ENCODE peak calls at places on chromosome 9, in six cellular contexts. C, K, T, N, D and H are unnamed samples.

GRCh38 chr9:12748016-12748415 is 26.8 kb upstream of the LURAP1L start:
- DNase-seq in D (peak), C (peak), N (no peak), K (no peak), T (no peak), H (no peak)

GRCh38 chr9:79145442-79145841 is 426.3 kb upstream of the TLE4 start:
- DNase-seq in D (no peak), C (no peak), K (no peak), T (no peak), N (no peak), H (no peak)

GRCh38 chr9:115733736-115734135 is 419.9 kb upstream of the PAPPA start:
- DNase-seq in D (peak), K (no peak), N (no peak), C (no peak), T (no peak), H (no peak)

GRCh38 chr9:116155700-116156045 is 2.1 kb downstream of the PAPPA start:
- DNase-seq in D (peak), N (peak), K (no peak), T (no peak), C (no peak), H (no peak)

GRCh38 chr9:108684288-108685025 is 171.3 kb downstream of the ACTL7B start:
- DNase-seq in D (no peak), C (no peak), K (no peak), T (no peak), N (no peak), H (no peak)

GRCh38 chr9:79023134-79023577 is 548.6 kb upstream of the TLE4 start:
- DNase-seq in T (no peak), N (peak), K (no peak), D (peak), C (peak), H (no peak)

GRCh38 chr9:96150324-96151023 is 151.5 kb downstream of the HSD17B3 start:
- DNase-seq in D (no peak), K (no peak), N (no peak), C (no peak), T (no peak), H (no peak)

GRCh38 chr9:95229230-95229933 is 88.1 kb downstream of the FANCC start:
- DNase-seq in T (no peak), K (no peak), C (no peak), D (no peak), N (peak), H (no peak)

GRCh38 chr9:90018688-90019087 is 413.9 kb downstream of the GADD45G start:
- DNase-seq in D (no peak), T (no peak), C (no peak), N (no peak), K (no peak), H (no peak)

GRCh38 chr9:17422994-17423680 is 155.7 kb upstream of the SH3GL2 start:
- DNase-seq in D (peak), C (no peak), K (no peak), N (no peak), T (peak), H (no peak)

GRCh38 chr9:86135374-86135773 is 36.0 kb upstream of the GOLM1 start:
- DNase-seq in T (no peak), N (no peak), D (no peak), C (no peak), K (no peak), H (no peak)

GRCh38 chr9:3367185-3367584 is 158.6 kb downstream of the RFX3 start:
- DNase-seq in D (no peak), N (no peak), K (no peak), C (no peak), T (no peak), H (no peak)

GRCh38 chr9:122392714-122393113 is 21.9 kb downstream of the PTGS1 start:
- DNase-seq in K (no peak), T (no peak), C (no peak), N (no peak), D (no peak), H (no peak)

GRCh38 chr9:107488400-107489143 is 997 bp downstream of the KLF4 start:
- DNase-seq in K (peak), C (peak), T (peak), D (peak), N (peak), H (peak)

GRCh38 chr9:95516736-95517558 is at the start of gene PTCH1:
- DNase-seq in N (peak), K (no peak), C (no peak), T (no peak), D (peak), H (no peak)

GRCh38 chr9:130870491-130871381 is 25.9 kb downstream of the QRFP start:
- DNase-seq in C (no peak), K (no peak), T (no peak), N (peak), D (no peak), H (no peak)

GRCh38 chr9:97905228-97905627 is 17.1 kb downstream of the TRMO start:
- DNase-seq in K (no peak), D (no peak), N (no peak), T (no peak), C (no peak), H (no peak)

GRCh38 chr9:727767-728166 is 113.7 kb upstream of the DMRT1 start:
- DNase-seq in D (no peak), C (no peak), K (no peak), N (peak), T (no peak), H (no peak)

GRCh38 chr9:118331622-118332045 is 627.4 kb downstream of the TLR4 start:
- DNase-seq in T (peak), N (no peak), D (peak), C (peak), K (no peak), H (peak)

GRCh38 chr9:10612649-10613398 is at the start of gene PTPRD:
- DNase-seq in T (no peak), N (peak), D (peak), K (no peak), C (peak), H (peak)

GRCh38 chr9:122221223-122221811 is 7.4 kb downstream of the LHX6 start:
- DNase-seq in C (no peak), K (no peak), T (no peak), N (peak), D (no peak), H (no peak)

GRCh38 chr9:71263451-71263850 is 142.0 kb upstream of the TRPM3 start:
- DNase-seq in C (no peak), K (no peak), T (no peak), D (no peak), N (no peak), H (no peak)

GRCh38 chr9:88458716-88459115 is 70.5 kb downstream of the SPIN1 start:
- DNase-seq in D (peak), C (no peak), T (no peak), K (no peak), N (no peak), H (no peak)

GRCh38 chr9:127754099-127754760 is 19.1 kb upstream of the TOR2A start:
- DNase-seq in D (peak), K (no peak), T (no peak), C (no peak), N (peak), H (no peak)

GRCh38 chr9:30851600-30851999 is 1532.8 kb upstream of the ACO1 start:
- DNase-seq in T (no peak), C (no peak), K (no peak), N (no peak), D (no peak), H (no peak)

GRCh38 chr9:19181002-19181401 is 49.5 kb upstream of the DENND4C start:
- DNase-seq in C (no peak), K (no peak), D (no peak), T (no peak), N (no peak), H (no peak)

GRCh38 chr9:126450537-126451205 is 124.0 kb downstream of the MVB12B start:
- DNase-seq in C (no peak), N (no peak), K (no peak), T (no peak), D (no peak), H (no peak)

GRCh38 chr9:33858346-33858869 is 41.4 kb downstream of the UBE2R2 start:
- DNase-seq in T (no peak), K (no peak), C (no peak), N (no peak), D (peak), H (no peak)

GRCh38 chr9:97923529-97924108 is 1.3 kb upstream of the TRMO start:
- DNase-seq in N (peak), T (peak), D (peak), K (peak), C (peak), H (peak)

GRCh38 chr9:136807281-136808074 is at the start of gene RABL6:
- DNase-seq in N (peak), T (peak), C (peak), K (peak), D (peak), H (peak)

GRCh38 chr9:75589497-75589896 is 301.0 kb upstream of the PCSK5 start:
- DNase-seq in C (no peak), K (no peak), N (no peak), T (no peak), D (no peak), H (no peak)